ENCODE peak calls at places on chromosome 9, in five cellular contexts. One of them, this sample, is unnamed.

GRCh38 chr9:98900725-98901124 is 43.0 kb upstream of the COL15A1 start:
- DNase-seq in keratinocyte: no peak
- DNase-seq in mammary epithelial cell: no peak
- DNase-seq in K562: no peak
- DNase-seq in IMR-90: no peak
- DNase-seq in this sample: no peak

GRCh38 chr9:504921-505821 is 290.5 kb downstream of the DOCK8 start:
- DNase-seq in keratinocyte: no peak
- DNase-seq in mammary epithelial cell: peak; percentile 23
- DNase-seq in K562: no peak
- DNase-seq in IMR-90: no peak
- DNase-seq in this sample: no peak

GRCh38 chr9:117782931-117783788 is 79.0 kb downstream of the TLR4 start:
- DNase-seq in keratinocyte: no peak
- DNase-seq in mammary epithelial cell: peak; percentile 71
- DNase-seq in K562: peak; percentile 3
- DNase-seq in IMR-90: no peak
- DNase-seq in this sample: no peak

GRCh38 chr9:117247271-117247670 is 167.6 kb downstream of the ASTN2 start:
- DNase-seq in keratinocyte: no peak
- DNase-seq in mammary epithelial cell: peak; percentile 3
- DNase-seq in K562: no peak
- DNase-seq in IMR-90: no peak
- DNase-seq in this sample: no peak

GRCh38 chr9:112921549-112921948 is 30.9 kb upstream of the SLC46A2 start:
- DNase-seq in keratinocyte: no peak
- DNase-seq in mammary epithelial cell: peak; percentile 52
- DNase-seq in K562: peak; percentile 40
- DNase-seq in IMR-90: peak; percentile 63
- DNase-seq in this sample: peak; percentile 22

GRCh38 chr9:15642369-15642962 is 89.6 kb downstream of the CCDC171 start:
- DNase-seq in keratinocyte: no peak
- DNase-seq in mammary epithelial cell: peak; percentile 24
- DNase-seq in K562: peak; percentile 28
- DNase-seq in IMR-90: peak; percentile 53
- DNase-seq in this sample: peak; percentile 43

GRCh38 chr9:2260401-2261306 is 245.5 kb downstream of the SMARCA2 start:
- DNase-seq in keratinocyte: no peak
- DNase-seq in mammary epithelial cell: peak; percentile 74
- DNase-seq in K562: no peak
- DNase-seq in IMR-90: peak; percentile 45
- DNase-seq in this sample: peak; percentile 93

GRCh38 chr9:127293767-127294166 is 29.2 kb downstream of the GARNL3 start:
- DNase-seq in keratinocyte: no peak
- DNase-seq in mammary epithelial cell: no peak
- DNase-seq in K562: no peak
- DNase-seq in IMR-90: no peak
- DNase-seq in this sample: no peak

GRCh38 chr9:128540630-128541355 is 11.6 kb upstream of the SPTAN1 start:
- DNase-seq in keratinocyte: no peak
- DNase-seq in mammary epithelial cell: no peak
- DNase-seq in K562: no peak
- DNase-seq in IMR-90: no peak
- DNase-seq in this sample: no peak

GRCh38 chr9:37936376-37936775 is 32.4 kb upstream of the SLC25A51 start:
- DNase-seq in keratinocyte: no peak
- DNase-seq in mammary epithelial cell: no peak
- DNase-seq in K562: no peak
- DNase-seq in IMR-90: no peak
- DNase-seq in this sample: no peak
- H3K9ac ChIP-seq in keratinocyte: no peak overlapping the region
- H3K9ac ChIP-seq in mammary epithelial cell: no peak overlapping the region
- H3K9ac ChIP-seq in K562: no peak overlapping the region
- H3K9ac ChIP-seq in IMR-90: no peak overlapping the region
- H3K9ac ChIP-seq in this sample: no peak overlapping the region

DNA sequence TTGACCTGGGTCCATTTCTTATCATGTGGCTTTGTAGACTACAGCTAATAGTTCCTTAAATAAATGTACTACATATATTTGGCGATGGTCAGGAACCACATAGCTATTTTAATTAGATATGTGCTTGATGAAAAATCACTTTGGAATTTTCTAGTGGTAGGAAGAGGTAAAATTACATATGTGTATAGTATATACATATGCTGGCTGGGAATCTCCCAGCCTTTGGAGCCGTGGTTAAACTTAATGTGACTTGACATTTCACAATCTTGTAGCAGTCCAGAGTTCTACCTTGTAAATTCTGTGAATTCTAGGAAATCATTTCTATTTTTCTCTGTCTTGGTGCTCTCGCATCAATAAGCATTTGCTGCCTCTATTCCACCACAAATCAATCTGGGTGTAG is 565.0 kb downstream of the DMRTA1 start:
- DNase-seq in keratinocyte: no peak
- DNase-seq in mammary epithelial cell: peak; percentile 24
- DNase-seq in K562: no peak
- DNase-seq in IMR-90: peak; percentile 52
- DNase-seq in this sample: no peak
- H3K9ac ChIP-seq in keratinocyte: no peak overlapping the region
- H3K9ac ChIP-seq in mammary epithelial cell: no peak overlapping the region
- H3K9ac ChIP-seq in K562: no peak overlapping the region
- H3K9ac ChIP-seq in IMR-90: no peak overlapping the region
- H3K9ac ChIP-seq in this sample: no peak overlapping the region

GRCh38 chr9:33851301-33851700 is 34.3 kb downstream of the UBE2R2 start:
- DNase-seq in keratinocyte: no peak
- DNase-seq in mammary epithelial cell: no peak
- DNase-seq in K562: no peak
- DNase-seq in IMR-90: no peak
- DNase-seq in this sample: no peak
- H3K9ac ChIP-seq in keratinocyte: no peak overlapping the region
- H3K9ac ChIP-seq in mammary epithelial cell: no peak overlapping the region
- H3K9ac ChIP-seq in K562: no peak overlapping the region
- H3K9ac ChIP-seq in IMR-90: no peak overlapping the region
- H3K9ac ChIP-seq in this sample: no peak overlapping the region

DNA sequence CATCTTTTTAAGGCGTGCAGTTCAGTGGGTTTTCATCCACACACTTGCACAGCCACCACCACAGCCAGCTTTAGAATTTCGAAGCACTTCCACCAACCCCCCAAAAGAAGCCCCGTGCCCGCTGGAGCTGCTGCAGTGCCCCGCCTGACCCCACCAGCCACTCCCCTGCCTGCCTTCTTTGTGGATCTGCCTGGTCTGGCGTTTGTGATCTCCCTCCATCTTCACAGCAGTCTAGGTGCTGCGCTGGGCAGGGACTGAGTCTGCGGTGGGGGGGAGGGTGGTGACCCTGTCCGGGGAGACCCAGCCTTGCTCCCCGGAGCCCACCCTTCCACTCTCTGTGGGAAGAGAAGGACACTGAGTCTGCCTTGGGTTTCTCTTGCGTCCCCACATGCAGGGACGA is 40.8 kb downstream of the RXRA start:
- DNase-seq in keratinocyte: no peak
- DNase-seq in mammary epithelial cell: no peak
- DNase-seq in K562: no peak
- DNase-seq in IMR-90: no peak
- DNase-seq in this sample: no peak
- H3K9ac ChIP-seq in keratinocyte: peak overlapping the region; percentile 64
- H3K9ac ChIP-seq in mammary epithelial cell: no peak overlapping the region
- H3K9ac ChIP-seq in K562: no peak overlapping the region
- H3K9ac ChIP-seq in IMR-90: no peak overlapping the region
- H3K9ac ChIP-seq in this sample: no peak overlapping the region

GRCh38 chr9:97312101-97312500 is 4.6 kb downstream of the CCDC180 start:
- DNase-seq in keratinocyte: no peak
- DNase-seq in mammary epithelial cell: no peak
- DNase-seq in K562: no peak
- DNase-seq in IMR-90: no peak
- DNase-seq in this sample: no peak

GRCh38 chr9:97313243-97313642 is 5.8 kb downstream of the CCDC180 start:
- DNase-seq in keratinocyte: no peak
- DNase-seq in mammary epithelial cell: no peak
- DNase-seq in K562: no peak
- DNase-seq in IMR-90: no peak
- DNase-seq in this sample: no peak

GRCh38 chr9:97312556-97312955 is 5.1 kb downstream of the CCDC180 start:
- DNase-seq in keratinocyte: no peak
- DNase-seq in mammary epithelial cell: no peak
- DNase-seq in K562: no peak
- DNase-seq in IMR-90: no peak
- DNase-seq in this sample: no peak

GRCh38 chr9:97314503-97314902 is 7.0 kb downstream of the CCDC180 start:
- DNase-seq in keratinocyte: no peak
- DNase-seq in mammary epithelial cell: no peak
- DNase-seq in K562: no peak
- DNase-seq in IMR-90: no peak
- DNase-seq in this sample: no peak

DNA sequence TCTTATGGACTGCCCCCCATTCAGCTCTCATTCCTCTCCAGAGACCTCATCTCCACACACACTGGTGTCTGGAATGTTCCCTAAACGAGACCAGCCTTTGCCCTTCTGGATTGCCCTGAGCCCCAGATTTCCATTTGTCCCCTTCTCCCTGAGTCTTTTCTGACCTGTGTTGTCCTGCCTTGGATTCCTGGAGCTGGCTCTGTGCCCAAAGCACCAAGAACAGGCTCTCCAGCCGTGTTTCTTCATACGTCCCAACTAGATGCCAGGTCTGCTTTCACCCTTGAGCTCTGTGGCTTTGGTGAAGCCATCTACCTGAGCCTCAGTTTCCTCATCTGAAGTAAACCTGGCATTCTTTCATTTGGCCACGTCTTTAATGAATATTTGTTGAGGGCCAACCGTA is 6.3 kb downstream of the CCDC180 start:
- DNase-seq in keratinocyte: no peak
- DNase-seq in mammary epithelial cell: no peak
- DNase-seq in K562: no peak
- DNase-seq in IMR-90: no peak
- DNase-seq in this sample: no peak
- H3K9ac ChIP-seq in keratinocyte: no peak overlapping the region
- H3K9ac ChIP-seq in mammary epithelial cell: no peak overlapping the region
- H3K9ac ChIP-seq in K562: no peak overlapping the region
- H3K9ac ChIP-seq in IMR-90: no peak overlapping the region
- H3K9ac ChIP-seq in this sample: no peak overlapping the region

DNA sequence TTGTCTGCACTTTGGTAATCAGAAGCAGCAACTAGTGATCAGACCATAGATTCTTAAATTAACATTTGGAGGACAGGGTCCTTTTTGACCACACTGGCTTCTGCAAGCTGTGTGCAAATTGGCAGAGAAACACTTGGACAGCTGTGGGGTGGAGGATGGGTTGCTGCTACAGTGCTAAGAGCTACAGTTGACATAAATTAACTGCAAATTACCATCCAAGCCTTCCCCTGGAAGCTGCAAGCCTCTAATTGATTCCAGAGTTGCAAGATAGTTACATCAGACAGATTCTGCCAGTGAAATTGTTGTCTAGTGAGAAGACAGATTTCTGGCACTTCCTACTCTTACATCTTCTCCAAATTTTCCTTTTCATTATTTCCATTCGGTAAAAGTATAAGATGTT is 517.7 kb downstream of the DIRAS2 start:
- DNase-seq in keratinocyte: no peak
- DNase-seq in mammary epithelial cell: no peak
- DNase-seq in K562: no peak
- DNase-seq in IMR-90: no peak
- DNase-seq in this sample: no peak
- H3K9ac ChIP-seq in keratinocyte: no peak overlapping the region
- H3K9ac ChIP-seq in mammary epithelial cell: no peak overlapping the region
- H3K9ac ChIP-seq in K562: no peak overlapping the region
- H3K9ac ChIP-seq in IMR-90: no peak overlapping the region
- H3K9ac ChIP-seq in this sample: no peak overlapping the region

DNA sequence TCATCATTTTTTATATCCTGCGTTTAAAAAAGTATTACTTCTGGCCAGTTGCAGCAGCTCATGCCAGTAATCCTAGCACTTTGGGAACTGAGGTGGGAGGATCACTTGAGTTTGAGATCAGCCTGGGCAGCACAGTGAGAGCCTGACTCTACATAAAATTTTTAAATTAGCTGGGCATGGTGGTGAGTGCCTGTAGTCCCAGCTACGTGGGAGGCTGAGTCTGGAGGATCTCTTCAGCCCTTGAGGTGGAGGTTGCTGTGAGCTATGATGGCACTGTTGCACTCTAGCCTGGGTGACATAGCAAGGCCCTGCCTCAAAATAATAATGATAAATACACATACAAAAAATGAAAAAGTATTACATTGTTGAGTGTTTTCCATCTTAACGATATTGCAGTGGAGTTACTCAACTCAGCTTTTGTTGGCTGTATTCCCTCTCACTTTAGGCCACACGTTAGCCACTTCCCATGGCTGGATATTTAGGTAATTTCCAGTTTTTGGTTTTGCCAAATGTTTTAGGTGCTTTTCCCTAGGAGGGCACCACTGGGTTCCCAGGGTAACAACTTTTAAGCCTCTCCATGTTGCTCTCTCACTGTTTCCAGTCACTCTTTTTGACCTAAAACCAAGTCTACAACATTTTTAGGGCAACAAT is 20.6 kb downstream of the SHB start:
- DNase-seq in keratinocyte: no peak
- DNase-seq in mammary epithelial cell: peak; percentile 42
- DNase-seq in K562: no peak
- DNase-seq in IMR-90: peak; percentile 64
- DNase-seq in this sample: no peak
- H3K9ac ChIP-seq in keratinocyte: no peak overlapping the region
- H3K9ac ChIP-seq in mammary epithelial cell: no peak overlapping the region
- H3K9ac ChIP-seq in K562: no peak overlapping the region
- H3K9ac ChIP-seq in IMR-90: no peak overlapping the region
- H3K9ac ChIP-seq in this sample: peak overlapping the region; percentile 57

GRCh38 chr9:119343161-119343720 is 26.0 kb downstream of the BRINP1 start:
- DNase-seq in keratinocyte: no peak
- DNase-seq in mammary epithelial cell: no peak
- DNase-seq in K562: no peak
- DNase-seq in IMR-90: no peak
- DNase-seq in this sample: no peak
- H3K9ac ChIP-seq in keratinocyte: no peak overlapping the region
- H3K9ac ChIP-seq in mammary epithelial cell: no peak overlapping the region
- H3K9ac ChIP-seq in K562: no peak overlapping the region
- H3K9ac ChIP-seq in IMR-90: no peak overlapping the region
- H3K9ac ChIP-seq in this sample: no peak overlapping the region

GRCh38 chr9:134477342-134477925 is 151.2 kb downstream of the RXRA start:
- DNase-seq in keratinocyte: no peak
- DNase-seq in mammary epithelial cell: no peak
- DNase-seq in K562: no peak
- DNase-seq in IMR-90: no peak
- DNase-seq in this sample: no peak
- H3K9ac ChIP-seq in keratinocyte: no peak overlapping the region
- H3K9ac ChIP-seq in mammary epithelial cell: no peak overlapping the region
- H3K9ac ChIP-seq in K562: no peak overlapping the region
- H3K9ac ChIP-seq in IMR-90: no peak overlapping the region
- H3K9ac ChIP-seq in this sample: no peak overlapping the region

DNA sequence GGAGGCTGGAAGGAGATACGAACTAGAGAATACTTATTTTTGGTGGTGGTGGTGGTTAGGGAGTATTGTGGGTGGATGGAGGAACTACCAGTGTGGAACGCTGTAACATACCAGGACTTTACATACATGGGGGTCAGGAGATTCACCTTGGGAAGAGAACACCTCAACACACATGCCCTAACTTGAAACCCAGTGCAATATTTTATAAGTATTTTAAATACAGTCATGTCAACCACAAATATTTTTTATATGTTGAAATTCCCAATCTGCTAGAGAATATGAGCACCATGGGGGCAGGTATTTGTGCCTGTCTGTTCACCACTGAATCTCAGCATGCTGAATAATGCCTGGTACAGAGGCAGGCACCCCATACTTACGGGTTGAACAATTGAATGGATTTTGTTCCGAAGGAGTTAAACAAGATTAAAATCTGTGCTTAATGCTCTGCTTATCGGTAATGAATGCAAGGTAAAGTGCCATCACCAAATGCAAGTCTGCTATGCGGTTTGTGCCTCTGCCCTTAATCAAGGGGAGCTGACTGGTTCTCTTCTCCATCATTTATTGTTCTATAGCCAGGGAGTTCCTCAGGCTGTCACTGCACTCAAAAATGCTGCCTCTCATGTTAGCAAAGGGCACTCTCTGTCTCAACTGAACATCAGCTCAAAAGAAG is 65.3 kb downstream of the RASEF start:
- DNase-seq in keratinocyte: no peak
- DNase-seq in mammary epithelial cell: peak; percentile 62
- DNase-seq in K562: no peak
- DNase-seq in IMR-90: no peak
- DNase-seq in this sample: no peak
- H3K9ac ChIP-seq in keratinocyte: no peak overlapping the region
- H3K9ac ChIP-seq in mammary epithelial cell: no peak overlapping the region
- H3K9ac ChIP-seq in K562: no peak overlapping the region
- H3K9ac ChIP-seq in IMR-90: no peak overlapping the region
- H3K9ac ChIP-seq in this sample: no peak overlapping the region